ENCODE peak calls at places on chromosomes 7 and 10, in seven cellular contexts. Y is uterus, N is fibroblast of lung, T is cardiac fibroblast, D is astrocyte of the spinal cord, W is nephron progenitor cell, I is endodermal cell. X is an unnamed sample.

GRCh38 chr7:151744656-151745055 is 132.3 kb downstream of the PRKAG2 start:
- DNase-seq in N (no peak), T (no peak), D (no peak), Y (no peak), W (no peak), I (no peak), X (no peak)

GRCh38 chr7:71239517-71239916 is 107.6 kb downstream of the GALNT17 start:
- DNase-seq in T (no peak), Y (no peak), D (no peak), N (no peak), W (no peak), I (no peak), X (no peak)

GRCh38 chr10:28743576-28743975 is 66.3 kb downstream of the BAMBI start:
- DNase-seq in I (no peak), Y (no peak), W (no peak), N (no peak), T (no peak), D (no peak), X (no peak)

GRCh38 chr10:499991-500390 is 189.5 kb downstream of the DIP2C start:
- DNase-seq in Y (peak), T (no peak), W (no peak), D (no peak), N (no peak), I (no peak), X (no peak)

GRCh38 chr10:3477683-3478082 is 305.1 kb upstream of the PITRM1 start:
- DNase-seq in T (peak), Y (no peak), D (peak), N (peak), I (no peak), W (no peak), X (no peak)

GRCh38 chr10:28592953-28593352 is 60.0 kb downstream of the WAC start:
- DNase-seq in I (no peak), W (no peak), Y (no peak), D (peak), N (peak), T (peak), X (no peak)

GRCh38 chr7:36871863-36872262 is 147.6 kb upstream of the AOAH start:
- DNase-seq in T (no peak), D (no peak), W (no peak), Y (no peak), I (no peak), N (no peak), X (no peak)

GRCh38 chr7:42145539-42145938 is 91.5 kb downstream of the GLI3 start:
- DNase-seq in W (no peak), I (no peak), N (no peak), Y (no peak), D (no peak), T (no peak), X (no peak)

GRCh38 chr10:127148933-127149220 is 47.5 kb downstream of the INSYN2A start:
- DNase-seq in T (peak), W (no peak), I (no peak), N (peak), D (peak), Y (no peak), X (peak)

GRCh38 chr10:75038335-75038734 is 73.1 kb upstream of the SAMD8 start:
- DNase-seq in D (peak), Y (peak), I (no peak), W (no peak), N (peak), T (peak), X (peak)

GRCh38 chr10:89029785-89030437 is 39.3 kb downstream of the FAS start:
- DNase-seq in Y (peak), W (peak), I (peak), T (peak), N (peak), D (peak), X (peak)

GRCh38 chr10:132925614-132926013 is 16.8 kb downstream of the CFAP46 start:
- DNase-seq in D (no peak), W (no peak), T (no peak), I (no peak), N (no peak), Y (no peak), X (no peak)

GRCh38 chr10:132926777-132927650 is 15.4 kb downstream of the CFAP46 start:
- DNase-seq in N (no peak), T (no peak), W (no peak), I (no peak), Y (no peak), D (no peak), X (no peak)

GRCh38 chr10:132926070-132926469 is 16.3 kb downstream of the CFAP46 start:
- DNase-seq in N (no peak), Y (no peak), I (no peak), W (no peak), D (no peak), T (no peak), X (no peak)

GRCh38 chr10:132924046-132924952 is 18.1 kb downstream of the CFAP46 start:
- DNase-seq in T (no peak), D (no peak), I (no peak), N (no peak), Y (no peak), W (no peak), X (no peak)

DNA sequence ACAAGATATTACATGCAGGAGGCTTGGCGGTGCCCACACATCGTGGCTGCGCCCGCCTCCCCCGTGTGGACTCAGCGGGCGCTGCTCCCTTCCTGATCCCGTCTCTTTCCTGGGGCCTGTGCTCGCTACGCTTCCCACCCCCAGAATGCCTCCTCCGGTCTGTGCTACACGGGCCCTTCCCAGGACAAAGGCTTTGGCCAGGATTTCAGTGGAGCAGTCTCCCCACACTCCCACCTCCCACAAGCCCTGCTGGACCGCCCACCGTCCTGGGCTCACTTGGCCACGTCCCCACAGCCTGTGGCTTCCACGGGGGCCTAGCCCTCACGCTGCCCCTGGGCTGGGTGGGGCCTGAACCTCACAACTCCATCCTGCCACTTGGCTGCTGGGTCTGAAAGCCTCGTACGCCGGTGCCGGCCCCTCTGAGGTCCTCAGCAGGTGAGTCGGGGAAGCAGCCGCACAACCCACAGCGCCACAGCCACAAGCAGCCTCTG is 17.3 kb downstream of the CFAP46 start:
- DNase-seq in D (no peak), Y (no peak), T (no peak), I (no peak), W (no peak), N (no peak), X (no peak)
- TF ChIP-seq CTCF in D (no peak), Y (no peak), T (no peak), I (no peak), W (no peak), N (no peak), X (no peak)

DNA sequence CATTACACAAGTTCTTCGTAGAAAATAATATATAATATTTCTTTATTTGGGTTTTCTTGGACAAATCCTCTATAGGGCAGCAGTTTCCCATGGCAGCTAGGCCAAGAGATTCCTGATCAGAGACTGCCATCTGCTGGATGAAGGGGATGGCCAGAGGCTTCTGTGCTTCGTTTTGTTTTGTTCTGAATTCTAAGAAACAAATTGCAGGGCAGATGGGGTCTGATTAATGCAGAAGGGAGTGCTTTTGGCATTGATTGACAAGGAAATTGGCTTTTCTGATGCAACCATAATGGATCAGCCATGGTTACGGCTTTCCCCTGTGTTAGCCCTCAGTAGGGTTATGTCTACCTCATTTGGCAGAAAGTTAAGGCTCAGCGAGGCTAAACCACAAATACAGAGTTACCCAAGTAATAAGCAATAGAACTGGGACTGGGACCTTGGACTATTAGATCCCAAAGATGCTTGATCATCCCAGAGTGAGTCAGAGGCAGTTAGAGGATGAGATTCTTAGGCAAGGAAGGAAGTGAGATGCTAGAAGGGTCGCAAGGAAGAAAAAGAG is 401.6 kb downstream of the TNS3 start:
- DNase-seq in W (peak), Y (peak), N (peak), I (peak), T (peak), D (peak), X (peak)
- TF ChIP-seq CTCF in W (peak), Y (peak), N (peak), I (peak), T (peak), D (peak), X (peak)

DNA sequence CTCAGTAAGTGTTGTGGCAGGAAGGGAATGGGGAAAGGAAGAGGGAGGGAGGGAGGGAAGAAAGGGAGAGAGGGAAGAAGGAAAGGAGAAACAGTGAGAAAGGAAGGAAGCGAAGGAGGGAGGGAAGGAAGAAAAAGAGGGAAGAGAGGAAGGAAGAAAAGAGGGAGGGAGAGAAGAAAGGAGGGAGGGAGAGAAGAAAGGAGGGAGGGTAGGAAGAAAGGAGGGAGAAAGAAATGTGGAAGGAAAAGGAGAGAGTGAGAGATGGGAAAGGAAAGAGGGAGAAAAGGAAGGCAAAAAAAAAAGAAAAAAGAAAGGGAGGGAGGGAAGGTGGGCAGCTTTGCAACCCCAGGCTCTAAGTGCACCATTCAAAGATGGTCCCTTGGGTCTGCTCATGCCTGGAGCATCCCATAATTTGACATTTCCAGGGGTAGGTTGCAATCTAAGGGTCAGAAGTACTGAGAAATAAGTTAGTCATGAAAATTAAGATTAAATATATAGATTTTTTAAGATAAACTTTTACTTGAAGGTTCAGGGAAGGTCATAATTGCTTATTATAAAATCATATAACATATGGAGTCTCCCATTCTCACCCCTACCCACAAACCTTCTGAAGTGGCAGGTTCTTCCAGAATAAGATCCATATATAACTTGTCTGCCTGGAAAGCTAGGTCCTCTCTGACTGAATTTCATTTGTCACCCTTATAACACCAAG is 249.2 kb downstream of the PLXNA4 start:
- DNase-seq in W (no peak), Y (no peak), T (no peak), N (no peak), I (no peak), D (no peak), X (no peak)
- TF ChIP-seq CTCF in W (no peak), Y (no peak), T (no peak), N (no peak), I (no peak), D (no peak), X (no peak)

DNA sequence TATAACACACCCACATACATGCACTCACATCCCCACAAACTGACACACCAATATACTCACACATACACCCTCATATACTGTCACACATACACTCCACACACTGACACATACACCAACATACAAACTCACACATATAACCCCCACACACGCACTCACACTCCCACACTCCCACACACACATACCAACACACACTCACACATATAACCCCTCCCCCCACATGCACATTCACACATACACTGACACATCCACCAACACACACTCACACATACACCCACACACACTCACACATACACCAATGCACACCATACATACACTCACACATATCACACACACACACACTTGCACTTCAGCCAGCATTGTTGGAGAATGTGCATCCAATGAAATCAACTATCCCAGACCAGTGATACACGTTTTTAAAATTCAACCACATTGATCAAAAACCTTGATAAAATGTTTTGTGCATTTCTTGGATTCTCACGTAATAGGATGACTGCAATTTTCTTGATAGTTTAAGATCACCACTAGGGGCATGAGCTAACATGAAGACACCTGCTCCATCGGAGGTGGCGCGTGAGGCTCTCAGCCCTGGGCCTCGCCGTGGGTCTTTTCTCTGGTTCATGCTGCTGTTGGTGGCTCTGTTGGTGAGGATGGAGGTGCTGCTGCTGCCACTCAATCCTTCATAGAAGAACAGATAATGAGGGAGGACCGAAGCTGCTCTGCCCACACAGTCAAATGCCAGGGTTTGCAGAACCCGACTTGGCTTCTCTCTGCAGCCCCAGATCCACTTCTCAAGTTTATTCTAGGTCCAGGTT is 32.1 kb upstream of the CHST15 start:
- DNase-seq in D (no peak), N (no peak), W (no peak), T (peak), Y (no peak), I (peak), X (no peak)
- TF ChIP-seq CTCF in D (peak), N (peak), W (peak), T (no peak), Y (no peak), I (peak), X (peak)

DNA sequence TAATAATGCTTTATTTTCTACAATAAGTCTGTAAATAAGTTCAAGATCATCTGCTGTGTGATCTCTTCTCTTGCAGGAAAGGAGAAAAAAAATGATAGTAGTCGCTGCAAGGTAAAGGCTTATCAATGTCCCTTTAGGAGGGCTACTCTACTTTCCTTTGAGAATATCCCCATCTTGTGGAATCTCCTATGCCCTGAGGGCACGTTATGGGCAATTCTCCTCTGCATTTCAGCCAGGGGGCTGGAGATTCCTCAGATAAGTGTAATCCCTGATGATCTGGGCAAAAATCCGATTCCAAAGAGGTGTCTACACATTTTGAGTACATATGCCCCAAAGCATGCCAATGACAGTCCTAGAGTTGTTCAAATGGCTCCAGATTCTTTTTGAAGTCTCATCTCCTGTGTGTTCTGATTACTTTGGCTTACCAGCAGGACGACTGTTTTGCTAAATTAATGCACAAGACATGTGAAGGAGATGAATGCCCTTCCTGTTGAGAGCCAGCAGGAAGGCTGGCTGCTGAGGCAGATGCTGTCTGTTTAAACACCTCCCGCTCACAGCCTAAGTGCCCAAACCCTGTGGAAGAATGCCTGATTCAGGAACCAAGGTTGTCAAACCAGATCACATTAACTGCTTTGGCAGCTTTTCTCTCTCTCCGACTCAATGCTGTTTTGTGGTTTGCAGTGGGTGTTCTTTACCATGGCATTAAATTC is 171.2 kb upstream of the COL1A2 start:
- DNase-seq in T (peak), N (peak), I (peak), D (peak), Y (no peak), W (peak), X (peak)
- TF ChIP-seq CTCF in T (peak), N (peak), I (peak), D (peak), Y (no peak), W (peak), X (peak)

GRCh38 chr10:102646610-102647432 is 2.5 kb downstream of the TRIM8 start:
- DNase-seq in W (peak), Y (peak), D (peak), N (peak), T (peak), I (peak), X (no peak)
- TF ChIP-seq CTCF in W (no peak), Y (no peak), D (no peak), N (no peak), T (no peak), I (no peak), X (no peak)

GRCh38 chr7:77699056-77699455 is 2.8 kb downstream of the RSBN1L start:
- DNase-seq in W (no peak), N (no peak), D (no peak), T (no peak), I (no peak), Y (no peak), X (no peak)

GRCh38 chr7:77707504-77707992 is 11.3 kb downstream of the RSBN1L start:
- DNase-seq in T (no peak), W (no peak), Y (no peak), N (no peak), I (no peak), D (no peak), X (no peak)

GRCh38 chr7:77698042-77698625 is 1.9 kb downstream of the RSBN1L start:
- DNase-seq in W (no peak), N (no peak), I (no peak), T (no peak), D (no peak), Y (no peak), X (no peak)

GRCh38 chr7:77702451-77703219 is 6.4 kb downstream of the RSBN1L start:
- DNase-seq in T (no peak), N (no peak), I (no peak), W (no peak), Y (no peak), D (no peak), X (no peak)

GRCh38 chr7:77703220-77703472 is 6.9 kb downstream of the RSBN1L start:
- DNase-seq in N (no peak), I (no peak), T (no peak), Y (no peak), W (no peak), D (no peak), X (no peak)
- TF ChIP-seq CTCF in N (no peak), I (peak), T (no peak), Y (no peak), W (no peak), D (no peak), X (no peak)

GRCh38 chr10:93702278-93703001 is at the start of gene FRA10AC1:
- DNase-seq in D (peak), Y (peak), N (peak), T (peak), W (peak), I (peak), X (peak)
- TF ChIP-seq CTCF in D (peak), Y (peak), N (peak), T (peak), W (peak), I (peak), X (peak)